ENCODE peak calls at places on chromosomes 3 and 15, in five cellular contexts. B is neuronal stem cell, R is H1, P is H9, D is trophoblast cell. T is an unnamed sample.

GRCh38 chr3:187963677-187964385 is 190.1 kb upstream of the LPP start:
- DNase-seq in B (no peak), R (no peak), P (no peak), D (peak), T (no peak)

GRCh38 chr15:48644498-48644826 is 1.0 kb downstream of the FBN1 start:
- DNase-seq in B (no peak), R (no peak), P (no peak), D (no peak), T (peak)

GRCh38 chr15:73957276-73957675 is 31.0 kb downstream of the LOXL1 start:
- DNase-seq in B (no peak), R (no peak), P (no peak), D (no peak), T (no peak)

GRCh38 chr3:94303897-94304296 is 241.0 kb downstream of the NSUN3 start:
- DNase-seq in B (no peak), R (no peak), P (no peak), D (no peak), T (no peak)

GRCh38 chr3:112074616-112075497 is 11.3 kb upstream of the C3orf52 start:
- DNase-seq in B (no peak), R (no peak), P (peak), D (peak), T (peak)

GRCh38 chr15:74414081-74414580 is 19.6 kb downstream of the SEMA7A start:
- DNase-seq in B (no peak), R (no peak), P (no peak), D (peak), T (no peak)

GRCh38 chr3:12934431-12934830 is 93.1 kb upstream of the RPL32 start:
- DNase-seq in B (no peak), R (no peak), P (no peak), D (no peak), T (no peak)

GRCh38 chr3:10551139-10551538 is 45.8 kb upstream of the ATP2B2 start:
- DNase-seq in B (no peak), R (peak), P (peak), D (no peak), T (no peak)

GRCh38 chr3:186722457-186722856 is 5.3 kb downstream of the KNG1 start:
- DNase-seq in B (no peak), R (peak), P (peak), D (no peak), T (peak)

GRCh38 chr3:171255236-171255806 is 204.9 kb downstream of the TNIK start:
- DNase-seq in B (no peak), R (no peak), P (no peak), D (no peak), T (no peak)

GRCh38 chr3:9930804-9931418 is 2.7 kb upstream of the CRELD1 start:
- DNase-seq in B (no peak), R (no peak), P (no peak), D (no peak), T (peak)

GRCh38 chr3:62601238-62601856 is 228.0 kb upstream of the FEZF2 start:
- DNase-seq in B (no peak), R (no peak), P (no peak), D (no peak), T (peak)

GRCh38 chr15:40081691-40082194 is 26.9 kb downstream of the BMF start:
- DNase-seq in B (peak), R (no peak), P (peak), D (peak), T (peak)

GRCh38 chr3:184769771-184770170 is 42.2 kb upstream of the VPS8 start:
- DNase-seq in B (no peak), R (no peak), P (no peak), D (no peak), T (no peak)

DNA sequence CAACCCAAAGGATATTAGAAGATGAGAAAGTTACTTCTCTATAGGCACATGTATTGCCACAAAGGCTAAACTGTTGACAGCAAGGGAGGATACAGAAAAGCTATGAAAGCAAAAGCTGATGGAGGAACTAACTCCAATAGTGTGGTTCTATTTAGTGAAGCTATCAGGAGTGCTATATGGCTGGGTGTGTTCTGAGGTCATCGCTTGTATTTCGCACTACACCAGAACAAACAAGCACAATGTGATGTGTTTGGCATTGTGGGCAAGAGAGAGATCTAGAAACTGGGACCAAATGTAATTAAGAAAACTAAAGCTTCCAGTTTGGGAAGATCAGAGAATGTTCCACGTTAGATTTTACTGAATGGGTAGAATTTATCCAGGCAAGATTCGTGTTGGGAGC is 220.4 kb upstream of the UMPS start:
- DNase-seq in B (no peak), R (no peak), P (no peak), D (no peak), T (no peak)
- H3K14ac ChIP-seq in B (no peak), R (no peak), P (no peak), D (no peak), T (no peak)

GRCh38 chr15:81117136-81117535 is 16.9 kb upstream of the CFAP161 start:
- DNase-seq in B (no peak), R (no peak), P (no peak), D (no peak), T (no peak)
- H2BK120ac ChIP-seq in B (no peak), R (no peak), P (no peak), D (no peak), T (no peak)

DNA sequence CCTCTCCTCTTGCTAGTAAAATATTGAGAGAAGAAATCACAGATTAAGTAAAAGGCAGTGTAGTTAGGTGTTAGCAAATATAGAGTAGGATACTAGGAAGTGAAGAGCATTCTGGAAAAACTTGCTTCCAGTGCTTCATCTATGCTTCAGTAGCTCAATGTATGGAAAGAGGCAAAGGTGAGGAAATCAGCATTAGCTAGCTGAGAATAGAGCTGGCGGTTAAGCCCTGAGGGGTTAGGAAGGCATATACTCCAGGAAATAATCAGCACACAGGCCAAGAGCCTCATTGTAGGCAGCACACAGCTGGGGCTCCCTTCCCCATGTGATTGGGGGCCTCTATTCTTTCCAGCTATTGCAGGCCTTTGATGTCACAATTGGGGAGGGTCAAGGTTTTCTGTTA is 13.8 kb downstream of the RCCD1 start:
- DNase-seq in B (no peak), R (no peak), P (no peak), D (no peak), T (no peak)
- H2BK12ac ChIP-seq in B (no peak), R (no peak), P (no peak), D (no peak), T (no peak)

GRCh38 chr3:69739204-69740102 is at the start of gene MITF:
- DNase-seq in B (peak), R (peak), P (peak), D (peak), T (peak)
- H3K14ac ChIP-seq in B (no peak), R (no peak), P (no peak), D (no peak), T (peak)

DNA sequence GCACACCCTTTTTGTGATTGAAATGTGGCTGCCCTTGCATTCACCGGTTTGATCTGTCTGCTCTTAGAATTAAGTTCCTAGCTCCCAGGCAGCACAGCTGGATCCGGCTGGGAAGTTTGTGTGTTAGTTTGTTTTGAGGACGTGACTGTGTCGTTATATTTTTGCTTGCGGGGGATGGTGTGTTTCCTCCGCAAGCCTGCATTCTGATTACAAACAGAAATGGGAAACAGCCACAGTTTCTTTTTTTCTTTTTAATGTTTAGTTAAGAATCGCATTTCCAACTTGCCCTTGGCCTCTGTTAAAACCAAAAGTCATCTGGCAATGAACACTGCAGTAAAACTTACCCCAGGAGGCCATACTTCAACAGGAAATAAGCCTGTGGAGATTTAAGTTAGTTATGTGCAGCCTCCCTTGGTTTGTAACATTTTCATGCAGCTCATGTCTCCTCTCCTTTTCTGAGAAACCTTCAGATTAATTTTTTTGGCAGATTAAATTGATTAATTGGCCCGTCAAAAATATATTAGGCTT is 890 bp downstream of the TMOD3 start:
- DNase-seq in B (peak), R (no peak), P (no peak), D (no peak), T (peak)
- H2BK120ac ChIP-seq in B (no peak), R (no peak), P (no peak), D (peak), T (peak)

T was measured in mesenchymal stem cell.